ENCODE peak calls at places on chromosome 6, in ten cellular contexts. W is KBM-7; X is GM23248; S is sciatic nerve; T is colonic mucosa; E is GM04504; G is stimulated activated CD8-positive, alpha-beta memory T cell treated with anti-CD3 and anti-CD28 coated beads, Interleukin-7, amount 100 ng/mL, for 1 hour; C is activated CD4-positive, alpha-beta T cell treated with anti-CD3 and anti-CD28 coated beads, Interleukin-2, amount 10 ng/mL, durations not matched to agents 7 days and 5 days; O is body of pancreas; V is ovary. N is an unnamed sample.

GRCh38 chr6:169921227-169921626 is 169.8 kb downstream of the ERMARD start:
- DNase-seq in W (no peak), X (no peak), S (no peak), T (no peak), E (no peak), G (no peak), C (no peak), O (no peak), V (no peak), N (no peak)

GRCh38 chr6:28794175-28795002 is 129.4 kb downstream of the TRIM27 start:
- DNase-seq in W (no peak), X (peak; percentile 88), S (no peak), T (peak; percentile 29), E (no peak), G (no peak), C (no peak), O (no peak), V (no peak), N (no peak)

GRCh38 chr6:108002365-108003221 is 44.6 kb upstream of the SEC63 start:
- DNase-seq in W (no peak), X (peak; percentile 47), S (no peak), T (peak; percentile 79), E (no peak), G (no peak), C (no peak), O (peak; percentile 75), V (no peak), N (no peak)

GRCh38 chr6:168442646-168443045 is 1.7 kb downstream of the SMOC2 start:
- DNase-seq in W (no peak), X (no peak), S (no peak), T (no peak), E (no peak), G (no peak), C (no peak), O (no peak), V (no peak), N (no peak)

GRCh38 chr6:157020398-157021266 is 243.5 kb downstream of the ARID1B start:
- DNase-seq in W (no peak), X (peak; percentile 83), S (no peak), T (peak; percentile 62), E (peak; percentile 38), G (peak; percentile 24), C (peak; percentile 63), O (peak; percentile 54), V (no peak), N (peak; percentile 57)

GRCh38 chr6:168518348-168518745 is 77.4 kb downstream of the SMOC2 start:
- DNase-seq in W (no peak), X (no peak), S (no peak), T (no peak), E (no peak), G (no peak), C (no peak), O (no peak), V (no peak), N (no peak)

GRCh38 chr6:161918154-161918553 is 644.3 kb upstream of the AGPAT4 start:
- DNase-seq in W (no peak), X (peak; percentile 29), S (no peak), T (no peak), E (no peak), G (no peak), C (no peak), O (no peak), V (no peak), N (no peak)

GRCh38 chr6:37049990-37050853 is 44.8 kb downstream of the FGD2 start:
- DNase-seq in W (peak; percentile 95), X (no peak), S (peak; percentile 75), T (peak; percentile 49), E (no peak), G (peak; percentile 39), C (peak; percentile 81), O (peak; percentile 79), V (no peak), N (peak; percentile 34)

GRCh38 chr6:14824835-14825223 is 421.0 kb upstream of the JARID2 start:
- DNase-seq in W (peak; percentile 56), X (no peak), S (no peak), T (peak; percentile 32), E (no peak), G (no peak), C (no peak), O (no peak), V (no peak), N (no peak)

GRCh38 chr6:11162262-11162661 is 50.7 kb upstream of the ERVFRD-1 start:
- DNase-seq in W (no peak), X (no peak), S (no peak), T (no peak), E (no peak), G (no peak), C (no peak), O (no peak), V (no peak), N (no peak)

GRCh38 chr6:84967389-84967788 is 203.0 kb upstream of the TBX18 start:
- DNase-seq in W (peak; percentile 47), X (peak; percentile 70), S (no peak), T (no peak), E (peak; percentile 13), G (no peak), C (no peak), O (peak; percentile 28), V (no peak), N (no peak)

GRCh38 chr6:140193269-140193668 is 818.8 kb upstream of the CITED2 start:
- DNase-seq in W (no peak), X (no peak), S (no peak), T (no peak), E (no peak), G (no peak), C (no peak), O (no peak), V (no peak), N (no peak)

GRCh38 chr6:42550277-42550676 is 13.6 kb upstream of the UBR2 start:
- DNase-seq in W (no peak), X (no peak), S (no peak), T (no peak), E (no peak), G (no peak), C (no peak), O (no peak), V (no peak), N (no peak)

GRCh38 chr6:39086294-39086693 is 28.7 kb downstream of the SAYSD1 start:
- DNase-seq in W (no peak), X (no peak), S (no peak), T (no peak), E (no peak), G (no peak), C (no peak), O (no peak), V (no peak), N (no peak)

GRCh38 chr6:51932956-51933355 is 154.5 kb downstream of the PKHD1 start:
- DNase-seq in W (no peak), X (no peak), S (no peak), T (no peak), E (no peak), G (no peak), C (no peak), O (no peak), V (no peak), N (no peak)

GRCh38 chr6:163311830-163312229 is 102.7 kb upstream of the QKI start:
- DNase-seq in W (no peak), X (no peak), S (no peak), T (no peak), E (no peak), G (no peak), C (no peak), O (no peak), V (no peak), N (no peak)

GRCh38 chr6:73064261-73064660 is 161.0 kb downstream of the KHDC1L start:
- DNase-seq in W (no peak), X (peak; percentile 42), S (no peak), T (no peak), E (no peak), G (no peak), C (no peak), O (no peak), V (no peak), N (no peak)

GRCh38 chr6:138211048-138211581 is 7.2 kb downstream of the PBOV1 start:
- DNase-seq in W (no peak), X (no peak), S (no peak), T (no peak), E (no peak), G (no peak), C (no peak), O (no peak), V (no peak), N (no peak)

GRCh38 chr6:122401104-122401503 is 1.7 kb downstream of the HSF2 start:
- DNase-seq in W (no peak), X (no peak), S (no peak), T (no peak), E (no peak), G (no peak), C (no peak), O (no peak), V (no peak), N (no peak)

GRCh38 chr6:145818796-145819195 is 4.2 kb upstream of the FBXO30 start:
- DNase-seq in W (no peak), X (no peak), S (no peak), T (no peak), E (no peak), G (no peak), C (no peak), O (no peak), V (no peak), N (no peak)

GRCh38 chr6:33750244-33750991 is 3.7 kb upstream of the IP6K3 start:
- DNase-seq in W (no peak), X (peak; percentile 31), S (no peak), T (no peak), E (no peak), G (no peak), C (no peak), O (no peak), V (no peak), N (no peak)

GRCh38 chr6:137683886-137684285 is 183.2 kb upstream of the TNFAIP3 start:
- DNase-seq in W (no peak), X (no peak), S (no peak), T (no peak), E (no peak), G (no peak), C (no peak), O (no peak), V (no peak), N (no peak)

GRCh38 chr6:157025459-157025858 is 248.3 kb downstream of the ARID1B start:
- DNase-seq in W (no peak), X (peak; percentile 74), S (no peak), T (no peak), E (no peak), G (no peak), C (no peak), O (no peak), V (no peak), N (no peak)

GRCh38 chr6:148700713-148701392 is 46.0 kb upstream of the UST start:
- DNase-seq in W (no peak), X (peak; percentile 83), S (no peak), T (no peak), E (peak; percentile 48), G (no peak), C (peak; percentile 53), O (peak; percentile 23), V (no peak), N (no peak)

GRCh38 chr6:137271245-137272183 is 52.3 kb upstream of the IFNGR1 start:
- DNase-seq in W (peak; percentile 56), X (peak; percentile 72), S (no peak), T (no peak), E (peak; percentile 26), G (no peak), C (peak; percentile 9), O (peak; percentile 22), V (no peak), N (no peak)

GRCh38 chr6:29666826-29667130 is 9.9 kb downstream of the MOG start:
- DNase-seq in W (no peak), X (no peak), S (no peak), T (no peak), E (no peak), G (no peak), C (no peak), O (no peak), V (no peak), N (no peak)

GRCh38 chr6:107698146-107698545 is 126.0 kb downstream of the SCML4 start:
- DNase-seq in W (no peak), X (peak; percentile 93), S (no peak), T (no peak), E (no peak), G (no peak), C (no peak), O (no peak), V (no peak), N (no peak)

GRCh38 chr6:56890683-56891429 is 64.1 kb upstream of the BEND6 start:
- DNase-seq in W (peak; percentile 62), X (peak; percentile 96), S (no peak), T (no peak), E (peak; percentile 88), G (no peak), C (no peak), O (peak; percentile 5), V (no peak), N (no peak)

N was measured in T-cell.